ENCODE peak calls at places on chromosomes 12 and 14, in eight cellular contexts. X, A, N, J, I, E, Y and O are unnamed samples.

GRCh38 chr12:78181544-78182162 is 351.0 kb downstream of the NAV3 start:
- DNase-seq in X (no peak), E (peak), I (peak), N (no peak), Y (no peak), A (peak), J (no peak), O (no peak)

GRCh38 chr14:71231521-71232393 is 324.5 kb downstream of the PCNX1 start:
- DNase-seq in I (no peak), E (no peak), J (no peak), N (no peak), Y (no peak), X (no peak), A (peak), O (no peak)

GRCh38 chr14:68822132-68822651 is 29.3 kb upstream of the ZFP36L1 start:
- DNase-seq in Y (no peak), X (no peak), A (peak), I (no peak), J (no peak), E (no peak), N (no peak), O (no peak)

GRCh38 chr14:89368490-89369477 is 48.2 kb downstream of the FOXN3 start:
- DNase-seq in X (no peak), I (no peak), Y (no peak), A (no peak), J (no peak), N (no peak), E (no peak), O (no peak)

GRCh38 chr12:108839011-108839889 is 18.1 kb downstream of the SSH1 start:
- DNase-seq in A (no peak), X (peak), I (no peak), E (no peak), Y (no peak), N (peak), J (no peak), O (peak)

GRCh38 chr12:53107122-53107521 is 3.8 kb downstream of the SOAT2 start:
- DNase-seq in E (no peak), J (no peak), N (no peak), I (no peak), X (no peak), A (no peak), Y (no peak), O (no peak)

GRCh38 chr12:9741726-9742125 is 8.8 kb upstream of the CLECL1 start:
- DNase-seq in Y (peak), A (no peak), E (no peak), J (peak), X (no peak), N (no peak), I (no peak), O (no peak)

GRCh38 chr14:100305446-100306255 is 593 bp downstream of the SLC25A29 start:
- DNase-seq in X (peak), N (no peak), J (peak), I (peak), A (peak), Y (peak), E (peak), O (no peak)

GRCh38 chr14:101235042-101235871 is 326.0 kb upstream of the DIO3 start:
- DNase-seq in A (peak), J (no peak), Y (no peak), E (peak), N (no peak), X (peak), I (peak), O (no peak)

GRCh38 chr14:77059276-77059934 is 30.9 kb upstream of the IRF2BPL start:
- DNase-seq in E (peak), N (no peak), X (no peak), A (peak), J (no peak), I (peak), Y (no peak), O (no peak)

GRCh38 chr14:91387135-91387849 is 30.3 kb downstream of the CCDC88C start:
- DNase-seq in J (peak), Y (no peak), X (no peak), A (no peak), N (no peak), I (no peak), E (no peak), O (no peak)

GRCh38 chr12:131356485-131356884 is 354.4 kb upstream of the SFSWAP start:
- DNase-seq in N (no peak), E (no peak), X (no peak), Y (no peak), A (no peak), J (no peak), I (no peak), O (no peak)

GRCh38 chr12:72272731-72273498 is 745 bp downstream of the TRHDE start:
- DNase-seq in I (peak), J (no peak), N (no peak), X (no peak), E (no peak), Y (no peak), A (no peak), O (no peak)

GRCh38 chr12:63965936-63966602 is 121.6 kb downstream of the SRGAP1 start:
- DNase-seq in X (no peak), N (no peak), I (no peak), J (no peak), Y (no peak), A (no peak), E (no peak), O (no peak)

GRCh38 chr14:23352506-23353432 is at the start of gene SLC22A17:
- DNase-seq in A (peak), Y (no peak), E (peak), J (peak), I (peak), X (peak), N (no peak), O (peak)

GRCh38 chr12:7092986-7093460 is 778 bp upstream of the C1R start:
- DNase-seq in X (no peak), A (no peak), I (no peak), J (no peak), N (no peak), Y (no peak), E (no peak), O (no peak)

GRCh38 chr14:75905505-75905904 is 76.3 kb downstream of the TGFB3 start:
- DNase-seq in E (no peak), X (peak), J (no peak), A (peak), I (no peak), Y (no peak), N (no peak), O (peak)

GRCh38 chr12:113960030-113960429 is 6.1 kb downstream of the RBM19 start:
- DNase-seq in Y (no peak), I (no peak), X (no peak), J (no peak), A (no peak), E (no peak), N (no peak), O (no peak)

GRCh38 chr12:94261119-94261518 is 112.7 kb downstream of the PLXNC1 start:
- DNase-seq in E (no peak), Y (no peak), I (no peak), A (no peak), X (no peak), J (no peak), N (no peak), O (no peak)

GRCh38 chr12:70052476-70052875 is 190.8 kb upstream of the CNOT2 start:
- DNase-seq in N (no peak), J (no peak), I (no peak), E (no peak), A (no peak), X (no peak), Y (no peak), O (no peak)

GRCh38 chr14:64501326-64502171 is 2.1 kb downstream of the ZBTB25 start:
- DNase-seq in A (peak), N (no peak), X (peak), Y (no peak), I (peak), J (no peak), E (no peak), O (peak)

GRCh38 chr12:46490635-46491034 is 118.1 kb upstream of the SLC38A2 start:
- DNase-seq in I (peak), Y (no peak), J (no peak), A (no peak), N (no peak), X (no peak), E (no peak), O (no peak)
- H3K27ac ChIP-seq in I (peak), Y (no peak), J (no peak), A (no peak), N (no peak), X (peak), E (peak), O (peak)

DNA sequence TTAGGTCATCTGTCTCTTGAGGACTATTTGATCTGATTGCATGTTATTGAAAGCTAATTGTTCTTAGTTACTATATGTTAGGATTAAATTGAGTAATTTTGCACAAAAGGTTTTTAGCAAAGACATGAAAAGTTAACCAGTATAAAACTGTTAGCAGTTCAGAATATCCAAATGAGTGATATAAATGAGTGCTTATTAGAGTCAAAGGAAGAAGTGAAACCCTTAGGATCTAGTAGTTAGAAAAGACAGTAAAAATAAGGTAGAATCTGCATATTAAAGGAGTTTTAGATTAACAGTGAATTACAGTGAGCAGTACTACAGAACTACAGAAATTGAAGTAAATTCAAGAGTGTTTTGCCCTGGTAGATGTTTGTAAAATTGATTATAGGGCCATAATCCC is 12.4 kb downstream of the RAP1B start:
- DNase-seq in I (no peak), E (no peak), Y (no peak), A (no peak), J (no peak), X (no peak), N (no peak), O (no peak)
- H3K27ac ChIP-seq in I (no peak), E (no peak), Y (no peak), A (no peak), J (no peak), X (no peak), N (no peak), O (no peak)

GRCh38 chr12:116376354-116377193 is 99.1 kb upstream of the MED13L start:
- DNase-seq in X (no peak), Y (no peak), I (peak), J (no peak), A (no peak), N (no peak), E (peak), O (no peak)
- H3K27ac ChIP-seq in X (no peak), Y (no peak), I (peak), J (no peak), A (peak), N (peak), E (peak), O (no peak)

GRCh38 chr12:111664961-111665865 is 20.5 kb downstream of the BRAP start:
- DNase-seq in A (no peak), Y (no peak), N (no peak), J (no peak), X (no peak), E (no peak), I (no peak), O (no peak)
- H3K27ac ChIP-seq in A (no peak), Y (no peak), N (no peak), J (no peak), X (no peak), E (no peak), I (no peak), O (no peak)

GRCh38 chr12:121331268-121331667 is 20.9 kb downstream of the ANAPC5 start:
- DNase-seq in E (no peak), J (no peak), Y (no peak), A (no peak), I (no peak), N (no peak), X (no peak), O (no peak)

GRCh38 chr12:121333747-121334146 is 18.5 kb downstream of the ANAPC5 start:
- DNase-seq in I (no peak), E (no peak), A (no peak), N (no peak), X (no peak), J (no peak), Y (no peak), O (no peak)

GRCh38 chr12:121337416-121337815 is 14.8 kb downstream of the ANAPC5 start:
- DNase-seq in A (no peak), X (no peak), Y (no peak), N (no peak), I (no peak), E (no peak), J (no peak), O (no peak)

GRCh38 chr12:121330692-121331091 is 21.5 kb downstream of the ANAPC5 start:
- DNase-seq in Y (no peak), E (no peak), X (no peak), I (no peak), J (no peak), N (no peak), A (no peak), O (no peak)

GRCh38 chr12:121334513-121335343 is 17.5 kb downstream of the ANAPC5 start:
- DNase-seq in J (no peak), N (no peak), Y (no peak), I (peak), A (peak), X (no peak), E (peak), O (peak)
- H3K27ac ChIP-seq in J (no peak), N (no peak), Y (no peak), I (no peak), A (no peak), X (no peak), E (no peak), O (no peak)

DNA sequence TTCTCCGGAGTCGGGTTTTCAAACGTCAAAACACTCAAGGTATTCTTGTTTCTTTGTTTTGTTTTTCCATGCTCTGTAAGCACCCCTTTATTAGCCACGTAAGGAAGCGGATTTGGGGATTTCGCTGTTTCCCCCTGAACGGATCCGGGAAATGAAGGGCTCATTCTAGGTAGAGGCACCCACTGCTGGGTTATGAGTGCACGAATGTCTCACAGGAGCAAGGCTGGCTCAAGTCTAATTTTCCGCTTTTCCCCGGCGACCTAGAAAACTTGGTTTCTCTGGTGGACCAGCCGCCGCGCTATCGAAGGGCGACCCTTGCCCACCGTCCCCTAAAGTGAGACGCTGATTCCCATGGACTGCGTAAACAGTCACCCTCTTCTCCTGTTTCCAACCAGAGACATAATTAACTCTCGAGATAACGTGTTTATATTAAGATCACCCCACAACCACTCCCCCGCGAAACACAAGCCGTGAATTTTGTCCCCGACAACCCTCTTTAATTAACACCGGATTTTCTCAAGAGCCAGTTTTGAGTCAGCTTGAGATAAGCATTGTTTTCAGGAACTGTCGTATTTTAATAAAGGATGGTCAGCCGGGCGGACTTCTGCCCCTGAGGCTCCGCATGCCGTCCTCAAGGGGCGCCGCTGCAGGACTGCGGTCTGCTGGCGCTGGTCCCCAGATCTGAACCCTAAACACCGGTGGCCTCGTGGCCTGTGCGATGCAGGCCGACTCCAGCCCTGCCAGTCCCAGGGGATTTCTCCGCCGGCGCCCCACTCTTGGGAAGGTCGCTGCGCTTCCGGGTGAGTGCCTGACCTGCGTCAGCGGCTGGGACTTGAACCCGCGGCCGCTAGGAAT is 523 bp upstream of the ABCC9 start:
- DNase-seq in Y (no peak), X (peak), N (no peak), A (peak), E (no peak), J (no peak), I (no peak), O (peak)
- H3K27ac ChIP-seq in Y (no peak), X (peak), N (peak), A (no peak), E (no peak), J (no peak), I (no peak), O (peak)

DNA sequence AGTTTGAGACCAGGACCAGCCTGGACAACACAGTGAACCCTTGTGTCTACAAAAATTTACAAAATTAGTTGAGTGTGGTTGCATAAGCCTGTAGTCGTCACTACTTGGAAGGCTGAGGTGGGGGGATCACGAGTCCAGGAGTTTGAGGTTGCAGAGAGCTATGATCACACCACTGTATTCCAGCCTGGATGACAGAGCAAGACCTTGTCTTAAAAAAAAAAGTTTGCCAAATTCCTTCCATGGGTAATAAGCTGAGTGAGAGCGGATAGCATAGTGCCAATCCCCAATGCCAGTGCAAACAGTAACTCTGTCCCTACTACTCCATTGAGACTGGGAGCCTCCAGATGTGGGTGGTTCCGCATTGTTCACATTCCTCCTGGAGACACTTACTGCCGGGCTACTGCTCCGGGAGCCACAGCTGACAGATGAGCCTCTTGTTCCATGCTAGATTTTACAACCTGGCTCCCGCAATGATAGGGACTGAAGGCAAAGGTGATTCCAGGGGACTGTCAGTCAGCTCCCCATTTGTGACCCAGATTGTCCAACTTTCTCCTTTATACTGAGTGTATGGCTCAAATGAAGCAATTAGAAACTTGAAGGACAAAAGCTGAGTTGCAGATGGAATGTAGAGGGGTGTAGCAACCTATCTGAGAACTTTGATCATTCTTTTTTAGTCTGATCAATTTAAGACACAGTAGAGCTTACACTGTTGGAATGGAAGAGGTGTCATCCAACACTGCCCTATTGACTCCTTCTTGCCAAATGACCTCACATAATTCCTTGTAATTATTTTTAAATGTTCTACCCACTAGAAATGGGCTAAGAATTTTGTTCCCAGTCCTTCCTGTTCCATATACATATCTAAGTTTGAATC is 13.4 kb upstream of the FRMD6 start:
- DNase-seq in E (peak), N (no peak), A (no peak), Y (no peak), J (no peak), X (no peak), I (no peak), O (no peak)
- H3K27ac ChIP-seq in E (peak), N (peak), A (no peak), Y (no peak), J (no peak), X (no peak), I (no peak), O (no peak)

GRCh38 chr14:74610866-74611671 is 968 bp downstream of the LTBP2 start:
- DNase-seq in N (no peak), X (no peak), A (no peak), J (no peak), E (no peak), I (no peak), Y (no peak), O (no peak)

GRCh38 chr14:74611672-74612345 is at the start of gene LTBP2:
- DNase-seq in J (peak), X (no peak), I (peak), A (no peak), N (no peak), Y (no peak), E (no peak), O (no peak)

GRCh38 chr14:74612346-74613021 is 447 bp upstream of the LTBP2 start:
- DNase-seq in J (peak), X (peak), A (peak), I (peak), N (no peak), Y (peak), E (peak), O (peak)

GRCh38 chr14:74614508-74615495 is 2.8 kb upstream of the LTBP2 start:
- DNase-seq in I (peak), J (no peak), X (no peak), A (no peak), Y (no peak), N (no peak), E (no peak), O (no peak)

GRCh38 chr14:74613211-74613914 is 1.3 kb upstream of the LTBP2 start:
- DNase-seq in X (no peak), J (no peak), E (no peak), I (no peak), N (no peak), Y (no peak), A (no peak), O (no peak)
- H3K27ac ChIP-seq in X (no peak), J (no peak), E (peak), I (no peak), N (peak), Y (no peak), A (no peak), O (peak)

GRCh38 chr12:132429122-132429931 is 60.6 kb upstream of the FBRSL1 start:
- DNase-seq in E (no peak), N (no peak), Y (no peak), I (no peak), X (no peak), J (no peak), A (no peak), O (no peak)
- H3K27ac ChIP-seq in E (no peak), N (no peak), Y (no peak), I (no peak), X (no peak), J (no peak), A (no peak), O (no peak)

GRCh38 chr14:74846168-74846567 is 29.8 kb downstream of the PROX2 start:
- DNase-seq in E (no peak), X (no peak), Y (no peak), J (no peak), A (no peak), I (no peak), N (no peak), O (peak)

GRCh38 chr14:74841230-74842207 is 34.4 kb downstream of the PROX2 start:
- DNase-seq in J (no peak), I (no peak), A (no peak), N (no peak), E (no peak), X (no peak), Y (no peak), O (no peak)

GRCh38 chr14:74843653-74844052 is 32.3 kb downstream of the PROX2 start:
- DNase-seq in N (no peak), X (no peak), J (no peak), I (no peak), A (no peak), Y (no peak), E (no peak), O (no peak)

GRCh38 chr14:74848768-74849167 is 27.2 kb downstream of the PROX2 start:
- DNase-seq in J (no peak), X (no peak), E (no peak), Y (no peak), N (no peak), A (no peak), I (no peak), O (no peak)

GRCh38 chr14:74846968-74847549 is 28.9 kb downstream of the PROX2 start:
- DNase-seq in A (peak), X (no peak), E (no peak), N (no peak), I (peak), Y (no peak), J (no peak), O (no peak)
- H3K27ac ChIP-seq in A (no peak), X (no peak), E (no peak), N (no peak), I (no peak), Y (no peak), J (no peak), O (no peak)